ENCODE peak calls at places on chromosomes 5 and 9, in four cellular contexts. W is HepG2, U is H1, G is K562. Y is an unnamed sample.
A peak's percentile ranks its signal among the peaks of the same experiment; 100 is the strongest.

GRCh38 chr5:149837680-149838269 is 106.8 kb downstream of the PDE6A start:
- DNase-seq in U (peak; percentile 41), G (peak; percentile 76), W (peak; percentile 54), Y (peak; percentile 54)

GRCh38 chr5:82662340-82662739 is 384.2 kb upstream of the RPS23 start:
- DNase-seq in G (no peak), W (no peak), U (peak; percentile 7), Y (no peak)

GRCh38 chr5:37888476-37888875 is 48.6 kb upstream of the GDNF start:
- DNase-seq in G (no peak), W (no peak), U (no peak), Y (no peak)

GRCh38 chr9:5690278-5690677 is 61.4 kb downstream of the RIC1 start:
- DNase-seq in G (no peak), U (no peak), W (no peak), Y (no peak)

GRCh38 chr5:170151105-170151831 is 45.6 kb downstream of the FOXI1 start:
- DNase-seq in G (peak; percentile 95), U (peak; percentile 56), W (peak; percentile 54), Y (peak; percentile 57)

GRCh38 chr5:75656311-75657003 is 45.2 kb downstream of the ANKDD1B start:
- DNase-seq in U (no peak), W (no peak), G (no peak), Y (no peak)

GRCh38 chr5:95956900-95957293 is 4.8 kb downstream of the ELL2 start:
- DNase-seq in W (no peak), U (no peak), G (no peak), Y (no peak)

GRCh38 chr5:82635561-82636288 is 357.6 kb upstream of the RPS23 start:
- DNase-seq in U (no peak), G (no peak), W (peak; percentile 98), Y (peak; percentile 13)

GRCh38 chr5:179901462-179901861 is 6.2 kb downstream of the TBC1D9B start:
- DNase-seq in G (no peak), U (no peak), W (no peak), Y (no peak)

GRCh38 chr5:181223729-181224389 is 778 bp downstream of the TRIM41 start:
- DNase-seq in U (no peak), W (no peak), G (no peak), Y (no peak)

GRCh38 chr5:153661897-153662296 is 171.4 kb downstream of the GRIA1 start:
- DNase-seq in G (no peak), U (no peak), W (no peak), Y (no peak)

GRCh38 chr5:179264641-179265528 is 80.4 kb downstream of the ADAMTS2 start:
- DNase-seq in U (no peak), W (peak; percentile 41), G (no peak), Y (no peak)

GRCh38 chr5:176609724-176610429 is at the start of gene GPRIN1:
- DNase-seq in G (peak; percentile 83), U (no peak), W (peak; percentile 24), Y (peak; percentile 18)

GRCh38 chr5:96876292-96876850 is at the start of gene ERAP2:
- DNase-seq in U (no peak), W (peak; percentile 25), G (peak; percentile 51), Y (no peak)

GRCh38 chr5:58114324-58114723 is 345.6 kb downstream of the PLK2 start:
- DNase-seq in U (no peak), W (no peak), G (no peak), Y (no peak)

GRCh38 chr5:180586870-180587269 is 4.4 kb downstream of the SCGB3A1 start:
- DNase-seq in W (no peak), G (no peak), U (no peak), Y (no peak)

GRCh38 chr5:74538206-74538661 is 102.3 kb downstream of the ENC1 start:
- DNase-seq in U (no peak), G (no peak), W (peak; percentile 89), Y (no peak)

GRCh38 chr5:15823413-15823812 is 323.4 kb downstream of the FBXL7 start:
- DNase-seq in W (no peak), U (no peak), G (no peak), Y (no peak)

GRCh38 chr9:124309665-124310064 is 51.9 kb downstream of the NEK6 start:
- DNase-seq in U (peak; percentile 56), W (peak; percentile 39), G (no peak), Y (peak; percentile 92)

GRCh38 chr5:133114166-133114932 is 62.5 kb downstream of the HSPA4 start:
- DNase-seq in W (no peak), G (no peak), U (no peak), Y (no peak)

GRCh38 chr5:103919526-103919925 is 356.9 kb upstream of the NUDT12 start:
- DNase-seq in W (no peak), U (no peak), G (no peak), Y (no peak)

GRCh38 chr9:75889977-75890540 is 414 bp upstream of the PCSK5 start:
- DNase-seq in U (no peak), G (no peak), W (no peak), Y (no peak)

GRCh38 chr5:138948391-138949222 is 73.5 kb upstream of the LRRTM2 start:
- DNase-seq in W (no peak), G (no peak), U (no peak), Y (no peak)

GRCh38 chr9:132241483-132241839 is 79.6 kb downstream of the NTNG2 start:
- DNase-seq in W (no peak), U (no peak), G (no peak), Y (no peak)

GRCh38 chr9:111527347-111527746 is 2.4 kb downstream of the ZNF483 start:
- DNase-seq in W (no peak), U (no peak), G (no peak), Y (no peak)

GRCh38 chr5:24170026-24170425 is 474.8 kb downstream of the CDH10 start:
- DNase-seq in W (no peak), U (no peak), G (no peak), Y (no peak)

GRCh38 chr9:2603621-2604020 is 18.0 kb upstream of the VLDLR start:
- DNase-seq in G (no peak), U (no peak), W (no peak), Y (no peak)

GRCh38 chr5:39892708-39893107 is 467.9 kb upstream of the DAB2 start:
- DNase-seq in G (no peak), W (no peak), U (no peak), Y (no peak)

GRCh38 chr5:170449232-170449631 is 54.6 kb upstream of the KCNIP1 start:
- DNase-seq in G (no peak), W (no peak), U (no peak), Y (no peak)

GRCh38 chr5:98214240-98215051 is 559.0 kb upstream of the RGMB start:
- DNase-seq in W (no peak), U (no peak), G (no peak), Y (no peak)

GRCh38 chr9:82147798-82148440 is 159.3 kb downstream of the SPATA31D1 start:
- DNase-seq in W (no peak), U (no peak), G (no peak), Y (no peak)

GRCh38 chr5:74199436-74200210 is 440.9 kb downstream of the ENC1 start:
- DNase-seq in G (no peak), W (no peak), U (no peak), Y (no peak)

DNA sequence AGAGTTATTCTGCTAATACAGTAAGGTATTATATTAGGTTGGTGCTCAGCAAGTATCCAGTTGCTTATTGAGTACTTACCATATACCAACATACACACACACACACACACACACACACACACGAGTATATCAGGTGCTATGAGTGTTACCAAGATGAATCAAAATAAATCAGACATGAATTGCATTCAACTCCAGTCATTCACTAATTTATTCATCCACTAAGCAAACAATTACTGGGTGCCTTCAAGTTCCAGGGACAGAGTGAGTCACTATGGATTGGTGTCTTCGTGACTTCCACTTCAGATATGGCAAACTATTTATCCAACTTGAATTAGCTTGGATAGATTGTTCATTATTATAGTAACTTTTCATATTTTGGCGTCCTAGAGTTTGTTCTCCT is 140.7 kb upstream of the SLC44A1 start:
- DNase-seq in W (no peak), G (no peak), U (no peak), Y (no peak)
- TF ChIP-seq FOSL1 in W (no peak), G (no peak), U (no peak), Y (no peak)

DNA sequence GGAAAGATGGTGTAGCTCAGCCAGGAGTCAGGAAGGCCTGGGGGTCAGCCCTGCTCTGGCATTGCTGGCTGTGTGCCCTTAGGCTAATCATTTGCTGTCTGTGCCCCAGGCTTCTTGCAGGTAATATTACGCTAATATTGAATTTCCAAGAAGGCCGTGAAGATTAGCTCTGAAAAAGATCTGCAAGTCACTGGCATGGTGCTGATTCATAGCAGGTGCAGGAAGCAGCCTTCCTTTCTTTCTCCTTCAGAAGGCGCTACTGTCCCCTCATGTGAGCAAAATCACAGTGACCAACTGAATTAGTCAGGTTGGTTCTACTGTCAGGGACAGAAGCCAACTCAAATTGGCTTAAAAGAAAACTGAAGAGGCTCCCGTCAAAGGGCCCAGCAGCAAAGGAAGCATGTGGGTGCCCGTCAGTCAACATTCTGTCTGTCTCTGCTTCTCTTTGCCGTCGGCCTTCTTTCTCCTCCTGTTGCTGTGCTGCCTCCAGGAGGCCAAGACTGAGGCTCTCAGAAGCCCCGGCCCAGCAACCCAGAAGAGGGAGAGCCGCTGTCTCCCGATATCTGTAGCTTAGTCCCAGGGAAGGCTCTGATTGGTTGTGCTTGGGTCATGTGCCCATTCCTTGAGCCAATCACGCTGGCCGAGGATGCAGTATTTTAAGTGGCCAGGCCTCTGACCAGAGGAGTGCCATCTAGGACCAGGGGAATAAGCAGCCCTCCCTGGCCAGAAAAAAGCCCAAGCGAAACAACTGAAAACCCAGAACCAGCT is 67.8 kb upstream of the NEURL1B start:
- DNase-seq in U (no peak), G (no peak), W (no peak), Y (no peak)
- TF ChIP-seq FOSL1 in U (no peak), G (no peak), W (no peak), Y (no peak)

DNA sequence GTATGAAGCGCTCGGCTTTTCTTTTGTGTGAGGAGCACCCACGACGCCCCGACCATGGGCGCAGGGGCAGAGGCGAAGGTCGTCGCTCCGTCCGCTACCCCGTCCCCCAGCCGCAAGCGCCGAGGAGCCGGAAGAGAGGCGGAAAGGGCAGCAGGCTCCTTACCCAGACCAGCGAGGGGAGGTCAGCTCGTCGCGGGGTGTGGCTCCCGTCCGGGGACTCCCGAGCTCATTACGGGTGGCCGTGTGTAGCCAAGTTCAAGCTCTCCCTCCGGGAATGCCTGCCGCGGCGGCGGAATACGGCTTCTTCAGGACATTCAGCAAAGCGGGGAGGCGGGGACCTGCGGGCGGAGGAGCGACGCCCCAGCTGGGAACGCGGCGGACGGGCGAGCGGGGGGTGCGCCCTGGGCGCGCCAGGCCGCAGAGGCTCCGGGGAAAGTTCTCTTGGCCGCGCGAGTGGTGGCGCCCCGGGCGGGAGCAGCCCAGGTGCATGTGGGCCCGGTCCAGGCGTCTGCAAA is 576 bp upstream of the EPB41L4A start:
- DNase-seq in G (peak; percentile 37), U (no peak), W (no peak), Y (peak; percentile 13)
- TF ChIP-seq FOSL1 in G (no peak), U (no peak), W (no peak), Y (no peak)

GRCh38 chr9:69532359-69532758 is 139.8 kb downstream of the APBA1 start:
- DNase-seq in U (no peak), W (no peak), G (peak; percentile 2), Y (no peak)

GRCh38 chr9:69535911-69536310 is 136.3 kb downstream of the APBA1 start:
- DNase-seq in W (no peak), G (no peak), U (no peak), Y (no peak)

DNA sequence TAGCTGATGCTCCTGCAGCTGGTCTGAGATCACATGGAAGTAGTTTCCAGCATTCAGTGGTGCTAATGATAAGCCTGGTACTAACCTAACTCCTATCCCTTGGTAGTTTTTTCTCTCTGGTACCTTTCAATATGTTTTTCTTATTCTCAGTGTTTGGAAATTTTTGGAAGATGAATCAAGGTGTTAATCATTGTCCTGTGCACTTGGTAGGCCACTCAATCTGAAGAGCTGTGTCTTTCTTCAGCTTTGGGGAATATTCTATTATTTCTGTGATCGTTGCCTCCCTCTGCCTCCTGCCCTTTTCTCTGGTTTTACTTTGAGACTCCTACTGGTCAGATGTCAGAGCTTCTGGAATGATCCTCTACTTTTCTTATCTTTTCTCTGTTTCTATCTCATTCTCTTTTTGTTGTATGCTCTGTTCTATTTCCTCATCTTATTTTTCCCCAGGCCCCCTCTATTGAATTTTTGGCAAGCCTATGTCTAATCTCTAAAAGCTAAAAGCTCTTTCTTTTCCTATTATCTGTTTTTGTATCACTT is 136.8 kb downstream of the APBA1 start:
- DNase-seq in G (no peak), U (no peak), W (no peak), Y (no peak)
- TF ChIP-seq FOSL1 in G (no peak), U (no peak), W (no peak), Y (no peak)

Y was measured in HCT116.